ENCODE peak calls at places on chromosomes 2 and 18, in eight cellular contexts. Q is colonic mucosa, E is left lung, L is WERI-Rb-1, D is fibroblast of the aortic adventitia, K is HepG2, C is heart left ventricle, X is PC-9. F is an unnamed sample.

GRCh38 chr2:145551661-145552060 is 1031.7 kb upstream of the ZEB2 start:
- DNase-seq in Q (no peak), E (no peak), L (no peak), D (no peak), K (no peak), C (no peak), X (no peak), F (no peak)

GRCh38 chr2:193824474-193824873 is 1629.7 kb upstream of the TMEFF2 start:
- DNase-seq in Q (no peak), E (no peak), L (no peak), D (peak; percentile 92), K (no peak), C (no peak), X (no peak), F (no peak)

GRCh38 chr2:46018773-46019593 is 278.2 kb upstream of the EPAS1 start:
- DNase-seq in Q (no peak), E (no peak), L (no peak), D (no peak), K (no peak), C (no peak), X (no peak), F (no peak)

GRCh38 chr2:35783723-35784122 is 571.9 kb upstream of the CRIM1 start:
- DNase-seq in Q (no peak), E (no peak), L (no peak), D (no peak), K (peak; percentile 32), C (no peak), X (peak; percentile 68), F (no peak)

GRCh38 chr2:111904726-111905476 is 6.5 kb downstream of the MERTK start:
- DNase-seq in Q (no peak), E (no peak), L (no peak), D (no peak), K (no peak), C (peak; percentile 30), X (no peak), F (no peak)

GRCh38 chr2:199704358-199705238 is 146.4 kb downstream of the FTCDNL1 start:
- DNase-seq in Q (peak; percentile 73), E (no peak), L (peak; percentile 30), D (peak; percentile 15), K (peak; percentile 53), C (no peak), X (no peak), F (peak; percentile 34)

GRCh38 chr2:86049529-86049928 is 56.2 kb downstream of the POLR1A start:
- DNase-seq in Q (no peak), E (no peak), L (no peak), D (no peak), K (no peak), C (no peak), X (no peak), F (no peak)

GRCh38 chr2:101827246-101827645 is 129.7 kb downstream of the MAP4K4 start:
- DNase-seq in Q (no peak), E (no peak), L (no peak), D (peak; percentile 86), K (peak; percentile 74), C (no peak), X (peak; percentile 97), F (peak; percentile 76)

GRCh38 chr2:200861617-200862016 is 2.8 kb downstream of the CLK1 start:
- DNase-seq in Q (no peak), E (no peak), L (no peak), D (no peak), K (no peak), C (no peak), X (no peak), F (no peak)
- H3K4me3 ChIP-seq in Q (peak overlapping the region; percentile 96), E (peak overlapping the region; percentile 80), L (peak overlapping the region; percentile 70), D (peak overlapping the region; percentile 79), K (peak overlapping the region; percentile 91), C (peak overlapping the region; percentile 69), X (peak overlapping the region; percentile 87), F (peak overlapping the region; percentile 96)

DNA sequence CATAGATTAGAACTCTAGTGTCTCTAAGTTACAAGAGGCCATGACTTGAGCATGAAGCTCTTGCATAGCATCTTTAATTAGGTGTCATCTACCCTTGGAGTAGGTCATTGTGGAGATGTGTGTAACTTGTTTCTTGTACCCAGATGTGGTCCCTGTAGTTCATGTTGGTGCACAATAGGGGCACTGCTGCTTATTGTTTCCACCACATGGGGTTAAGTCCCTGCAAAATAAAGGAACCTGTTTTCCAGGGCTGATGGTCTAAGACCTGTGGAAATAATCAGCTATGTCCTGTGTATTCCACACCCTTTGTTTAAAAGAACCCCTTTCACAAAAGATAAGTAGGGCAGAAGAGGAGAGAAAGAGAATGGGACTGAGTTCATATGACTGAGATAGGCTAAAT is 28.6 kb downstream of the ASXL3 start:
- DNase-seq in Q (no peak), E (no peak), L (no peak), D (no peak), K (no peak), C (no peak), X (no peak), F (no peak)
- TF ChIP-seq CTCF in Q (no peak), E (no peak), L (no peak), D (no peak), K (no peak), C (no peak), X (no peak), F (no peak)

GRCh38 chr2:113276906-113277425 is 1.8 kb downstream of the PAX8 start:
- DNase-seq in Q (no peak), E (no peak), L (no peak), D (no peak), K (no peak), C (no peak), X (no peak), F (no peak)
- H3K4me3 ChIP-seq in Q (no peak overlapping the region), E (no peak overlapping the region), L (no peak overlapping the region), D (no peak overlapping the region), K (no peak overlapping the region), C (peak overlapping the region; percentile 7), X (no peak overlapping the region), F (no peak overlapping the region)

DNA sequence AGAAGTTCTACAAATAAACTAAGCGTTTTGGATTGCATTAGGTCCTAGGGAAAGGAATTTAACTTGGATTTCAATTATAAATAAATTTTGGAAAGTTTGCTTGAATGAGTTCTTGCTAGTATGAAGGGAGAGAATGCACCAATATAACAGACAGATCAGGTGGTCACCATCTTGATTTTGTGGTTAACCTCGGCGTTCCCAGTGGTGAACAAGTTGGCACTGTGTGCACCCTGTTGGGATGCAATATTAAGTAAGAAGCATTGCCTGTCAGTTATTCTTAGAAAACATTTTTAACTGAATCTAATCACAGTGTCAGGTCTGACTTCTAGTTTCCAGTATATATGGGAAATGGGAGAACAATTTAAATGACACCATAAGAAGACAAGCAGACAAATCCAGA is 673.4 kb downstream of the SLC4A3 start:
- DNase-seq in Q (no peak), E (no peak), L (no peak), D (peak; percentile 25), K (no peak), C (no peak), X (no peak), F (peak; percentile 16)
- TF ChIP-seq CTCF in Q (no peak), E (no peak), L (no peak), D (no peak), K (no peak), C (no peak), X (no peak), F (no peak)

GRCh38 chr2:241390301-241391206 is 34.5 kb downstream of the FARP2 start:
- DNase-seq in Q (no peak), E (no peak), L (no peak), D (no peak), K (no peak), C (no peak), X (no peak), F (no peak)
- H3K4me3 ChIP-seq in Q (no peak overlapping the region), E (no peak overlapping the region), L (no peak overlapping the region), D (no peak overlapping the region), K (no peak overlapping the region), C (no peak overlapping the region), X (no peak overlapping the region), F (no peak overlapping the region)

DNA sequence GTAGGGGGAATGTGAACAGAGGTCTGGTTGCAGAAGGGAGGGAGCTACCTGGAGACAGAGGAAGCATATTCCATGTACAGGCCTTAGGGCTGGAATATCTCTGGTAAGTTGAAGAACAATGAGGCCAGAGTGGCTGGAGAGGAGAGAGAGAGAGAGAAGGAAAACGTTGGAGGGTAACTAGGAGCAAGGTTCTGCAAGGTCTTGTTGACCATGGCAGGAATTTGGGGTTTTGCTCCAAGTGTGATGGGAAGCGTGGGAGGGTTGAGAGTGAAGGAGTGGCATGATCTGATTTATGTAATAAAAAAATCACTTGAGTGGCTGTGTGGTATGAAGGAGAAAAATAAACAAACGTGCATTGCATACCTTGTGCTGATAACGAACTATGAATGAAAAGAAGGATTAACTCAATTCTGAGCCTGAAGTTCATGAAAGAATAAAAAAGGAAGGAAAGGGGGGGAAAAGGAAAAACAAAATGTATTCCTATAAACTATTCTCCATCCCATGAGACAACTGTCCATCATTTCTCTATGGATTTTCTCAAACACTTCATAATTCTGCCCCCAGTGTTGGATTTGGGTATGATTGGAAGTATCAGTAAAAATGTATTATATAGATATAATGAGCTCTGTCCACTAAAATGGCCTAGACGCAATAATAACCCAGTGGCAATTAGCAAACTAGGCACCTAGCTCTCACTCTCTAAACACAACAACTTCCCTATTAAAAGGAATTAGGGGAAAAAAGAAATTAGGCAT is 59.7 kb upstream of the PMAIP1 start:
- DNase-seq in Q (no peak), E (no peak), L (no peak), D (no peak), K (no peak), C (no peak), X (no peak), F (no peak)
- TF ChIP-seq CTCF in Q (no peak), E (no peak), L (no peak), D (peak; percentile 34), K (no peak), C (no peak), X (peak; percentile 52), F (no peak)

DNA sequence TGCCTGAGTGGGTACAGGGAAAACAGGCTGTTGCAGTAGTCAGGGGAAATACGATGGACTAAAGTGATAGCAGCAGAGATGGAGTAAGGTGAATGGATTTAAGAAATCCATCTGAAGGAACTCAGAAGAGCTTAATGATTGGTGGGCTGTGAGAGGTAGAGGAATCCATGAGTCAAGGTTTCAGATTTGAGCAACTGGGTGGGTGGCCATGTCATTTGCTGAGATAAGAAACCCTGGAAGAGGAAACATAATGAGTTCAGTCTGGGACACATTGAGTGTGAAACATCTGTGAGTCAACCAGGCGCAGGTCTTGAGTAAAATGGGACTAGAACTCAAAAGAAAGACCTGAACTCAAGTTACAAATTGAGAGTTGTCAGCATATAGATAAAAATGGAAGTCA is 19.7 kb upstream of the ASNSD1 start:
- DNase-seq in Q (no peak), E (no peak), L (no peak), D (peak; percentile 71), K (no peak), C (no peak), X (no peak), F (no peak)
- H3K4me3 ChIP-seq in Q (no peak overlapping the region), E (no peak overlapping the region), L (no peak overlapping the region), D (no peak overlapping the region), K (no peak overlapping the region), C (no peak overlapping the region), X (no peak overlapping the region), F (no peak overlapping the region)

GRCh38 chr18:14075196-14075595 is 57.0 kb downstream of the ZNF519 start:
- DNase-seq in Q (no peak), E (no peak), L (no peak), D (no peak), K (no peak), C (no peak), X (no peak), F (no peak)

GRCh38 chr18:14074187-14074586 is 58.0 kb downstream of the ZNF519 start:
- DNase-seq in Q (no peak), E (no peak), L (peak; percentile 21), D (no peak), K (no peak), C (no peak), X (no peak), F (no peak)
- TF ChIP-seq CTCF in Q (no peak), E (no peak), L (peak; percentile 65), D (peak; percentile 10), K (peak; percentile 26), C (no peak), X (peak; percentile 35), F (peak; percentile 24)